ENCODE peak calls at places on chromosomes 11 and 22, in ten cellular contexts. V is stimulated activated naive CD8-positive, alpha-beta T cell treated with anti-CD3 and anti-CD28 coated beads, Interleukin-15, amount 100 ng/mL, for 72 hours; N is T-helper 9 cell; F is ELR; A is CD4-positive, alpha-beta T cell; W is AML-193; E is GM20000; Z is CD8-positive, alpha-beta memory T cell; G is fibroblast of pulmonary artery; R is ACHN. U is an unnamed sample.
A peak's percentile ranks its signal among the peaks of the same experiment; 100 is the strongest.

GRCh38 chr11:34654491-34655334 is 33.8 kb downstream of the EHF start:
- DNase-seq in V (no peak), N (no peak), F (peak; percentile 81), A (no peak), W (peak; percentile 87), E (no peak), Z (no peak), G (peak; percentile 85), R (no peak), U (no peak)

GRCh38 chr11:114230031-114230430 is 66.2 kb upstream of the NNMT start:
- DNase-seq in V (no peak), N (no peak), F (no peak), A (no peak), W (no peak), E (no peak), Z (no peak), G (no peak), R (no peak), U (no peak)

GRCh38 chr22:19807161-19807913 is 46.8 kb downstream of the TBX1 start:
- DNase-seq in V (no peak), N (no peak), F (no peak), A (no peak), W (no peak), E (no peak), Z (no peak), G (no peak), R (no peak), U (no peak)

GRCh38 chr11:34651551-34651950 is 30.7 kb downstream of the EHF start:
- DNase-seq in V (no peak), N (no peak), F (peak; percentile 35), A (no peak), W (no peak), E (no peak), Z (no peak), G (peak; percentile 42), R (no peak), U (no peak)

GRCh38 chr11:67295846-67296245 is 6.7 kb downstream of the ANKRD13D start:
- DNase-seq in V (no peak), N (no peak), F (peak; percentile 26), A (no peak), W (no peak), E (no peak), Z (no peak), G (peak; percentile 26), R (no peak), U (no peak)

GRCh38 chr11:106076421-106076922 is 675 bp downstream of the KBTBD3 start:
- DNase-seq in V (no peak), N (no peak), F (peak; percentile 24), A (no peak), W (no peak), E (no peak), Z (no peak), G (no peak), R (no peak), U (no peak)

GRCh38 chr11:34243620-34244493 is 114.0 kb downstream of the ABTB2 start:
- DNase-seq in V (peak; percentile 80), N (no peak), F (peak; percentile 88), A (no peak), W (no peak), E (peak; percentile 72), Z (no peak), G (peak; percentile 74), R (peak; percentile 90), U (no peak)

GRCh38 chr11:81000334-81001100 is 1559.7 kb upstream of the TENM4 start:
- DNase-seq in V (no peak), N (no peak), F (no peak), A (no peak), W (no peak), E (no peak), Z (no peak), G (no peak), R (no peak), U (no peak)

GRCh38 chr22:35656284-35656752 is 8.1 kb downstream of the APOL6 start:
- DNase-seq in V (no peak), N (no peak), F (no peak), A (no peak), W (no peak), E (no peak), Z (no peak), G (no peak), R (no peak), U (no peak)

GRCh38 chr11:4134844-4135243 is 40.2 kb downstream of the RRM1 start:
- DNase-seq in V (no peak), N (no peak), F (peak; percentile 82), A (no peak), W (no peak), E (no peak), Z (no peak), G (peak; percentile 39), R (peak; percentile 59), U (no peak)

GRCh38 chr11:69634590-69634989 is 6.4 kb upstream of the CCND1 start:
- DNase-seq in V (no peak), N (no peak), F (no peak), A (no peak), W (no peak), E (no peak), Z (no peak), G (no peak), R (no peak), U (no peak)

GRCh38 chr11:130159657-130160459 is at the start of gene ST14:
- DNase-seq in V (no peak), N (no peak), F (no peak), A (no peak), W (no peak), E (peak; percentile 74), Z (no peak), G (no peak), R (no peak), U (no peak)

GRCh38 chr11:103413266-103413888 is 304.2 kb downstream of the DYNC2H1 start:
- DNase-seq in V (no peak), N (no peak), F (no peak), A (no peak), W (no peak), E (no peak), Z (no peak), G (no peak), R (no peak), U (no peak)

GRCh38 chr22:41449321-41449720 is 2.7 kb upstream of the TOB2 start:
- DNase-seq in V (no peak), N (no peak), F (no peak), A (no peak), W (no peak), E (no peak), Z (no peak), G (no peak), R (no peak), U (no peak)

GRCh38 chr11:32571039-32571438 is 12.6 kb upstream of the EIF3M start:
- DNase-seq in V (no peak), N (no peak), F (no peak), A (no peak), W (no peak), E (no peak), Z (no peak), G (no peak), R (no peak), U (no peak)

GRCh38 chr11:73995731-73996130 is 13.1 kb upstream of the UCP2 start:
- DNase-seq in V (peak; percentile 47), N (no peak), F (no peak), A (no peak), W (no peak), E (no peak), Z (peak; percentile 72), G (no peak), R (no peak), U (no peak)

GRCh38 chr11:1204381-1205101 is 18.3 kb upstream of the MUC5B start:
- DNase-seq in V (no peak), N (no peak), F (no peak), A (no peak), W (no peak), E (no peak), Z (peak; percentile 43), G (no peak), R (no peak), U (no peak)

GRCh38 chr11:75554258-75555022 is 7.6 kb upstream of the SERPINH1 start:
- DNase-seq in V (no peak), N (no peak), F (peak; percentile 77), A (no peak), W (no peak), E (no peak), Z (no peak), G (peak; percentile 100), R (no peak), U (no peak)

GRCh38 chr22:48587236-48587865 is 1240.3 kb downstream of the BRD1 start:
- DNase-seq in V (no peak), N (no peak), F (no peak), A (no peak), W (no peak), E (no peak), Z (no peak), G (no peak), R (no peak), U (no peak)

GRCh38 chr11:12680246-12680939 is 6.2 kb downstream of the TEAD1 start:
- DNase-seq in V (no peak), N (peak; percentile 3), F (peak; percentile 92), A (no peak), W (no peak), E (no peak), Z (no peak), G (peak; percentile 95), R (no peak), U (no peak)

GRCh38 chr22:47221840-47222615 is 459.6 kb downstream of the TBC1D22A start:
- DNase-seq in V (no peak), N (no peak), F (no peak), A (no peak), W (no peak), E (no peak), Z (peak; percentile 20), G (no peak), R (no peak), U (no peak)

GRCh38 chr11:1486054-1486825 is at the start of gene MOB2:
- DNase-seq in V (no peak), N (no peak), F (no peak), A (no peak), W (no peak), E (no peak), Z (peak; percentile 43), G (peak; percentile 11), R (no peak), U (no peak)

GRCh38 chr11:6251120-6251733 is 8.4 kb upstream of the CCKBR start:
- DNase-seq in V (peak; percentile 55), N (peak; percentile 40), F (peak; percentile 73), A (peak; percentile 38), W (peak; percentile 52), E (peak; percentile 77), Z (peak; percentile 54), G (peak; percentile 73), R (peak; percentile 63), U (peak; percentile 51)

GRCh38 chr11:104095791-104096190 is 59.4 kb downstream of the DDI1 start:
- DNase-seq in V (no peak), N (no peak), F (no peak), A (no peak), W (no peak), E (no peak), Z (no peak), G (peak; percentile 25), R (no peak), U (no peak)

GRCh38 chr11:103055174-103055890 is 36.6 kb downstream of the DCUN1D5 start:
- DNase-seq in V (no peak), N (no peak), F (peak; percentile 78), A (no peak), W (peak; percentile 61), E (peak; percentile 14), Z (no peak), G (peak; percentile 65), R (peak; percentile 60), U (no peak)

GRCh38 chr11:46537121-46537520 is 56.7 kb downstream of the AMBRA1 start:
- DNase-seq in V (no peak), N (no peak), F (peak; percentile 36), A (no peak), W (peak; percentile 20), E (no peak), Z (no peak), G (no peak), R (peak; percentile 40), U (no peak)

GRCh38 chr22:49892226-49892899 is 25.9 kb downstream of the ALG12 start:
- DNase-seq in V (no peak), N (no peak), F (no peak), A (no peak), W (no peak), E (no peak), Z (no peak), G (no peak), R (no peak), U (no peak)

GRCh38 chr11:76782526-76783293 is 446 bp upstream of the TSKU start:
- DNase-seq in V (peak; percentile 70), N (no peak), F (peak; percentile 91), A (no peak), W (peak; percentile 26), E (peak; percentile 77), Z (no peak), G (peak; percentile 94), R (peak; percentile 88), U (peak; percentile 28)